ENCODE peak calls at places on chromosomes 12 and 14, in seven cellular contexts. P, S, L, B, Q, K and R are unnamed samples. For H3K27me3, the result is how much of the 10 kb centered on the place peaks cover.

GRCh38 chr12:121814429-121815119 is 10.8 kb downstream of the SETD1B start:
- DNase-seq in P (no peak), S (no peak), L (no peak), B (no peak), Q (no peak), K (no peak), R (no peak)

GRCh38 chr12:46523863-46524770 is 151.5 kb upstream of the SLC38A2 start:
- DNase-seq in P (peak), S (peak), L (peak), B (peak), Q (peak), K (no peak), R (no peak)

GRCh38 chr14:74618078-74618952 is 6.3 kb upstream of the LTBP2 start:
- DNase-seq in P (peak), S (no peak), L (peak), B (peak), Q (peak), K (peak), R (no peak)

GRCh38 chr14:32075636-32076277 is 1.3 kb upstream of the ARHGAP5 start:
- DNase-seq in P (peak), S (peak), L (no peak), B (no peak), Q (peak), K (no peak), R (peak)

GRCh38 chr14:54197369-54197768 is 199.4 kb upstream of the CDKN3 start:
- DNase-seq in P (no peak), S (no peak), L (no peak), B (no peak), Q (no peak), K (no peak), R (no peak)

GRCh38 chr14:100221419-100222218 is 17.3 kb upstream of the YY1 start:
- DNase-seq in P (peak), S (peak), L (no peak), B (peak), Q (peak), K (peak), R (peak)

GRCh38 chr12:110670161-110670701 is 18.7 kb downstream of the HVCN1 start:
- DNase-seq in P (no peak), S (no peak), L (no peak), B (no peak), Q (no peak), K (no peak), R (no peak)

GRCh38 chr12:31363416-31363809 is 37.5 kb upstream of the SINHCAF start:
- DNase-seq in P (no peak), S (no peak), L (no peak), B (no peak), Q (no peak), K (peak), R (no peak)

GRCh38 chr12:77013091-77013490 is 52.3 kb downstream of the E2F7 start:
- DNase-seq in P (peak), S (no peak), L (no peak), B (no peak), Q (no peak), K (no peak), R (no peak)

GRCh38 chr12:2284321-2284813 is 231.6 kb downstream of the CACNA1C start:
- DNase-seq in P (peak), S (no peak), L (no peak), B (no peak), Q (peak), K (peak), R (no peak)

GRCh38 chr14:26538176-26538575 is 59.7 kb downstream of the NOVA1 start:
- DNase-seq in P (no peak), S (no peak), L (no peak), B (no peak), Q (no peak), K (no peak), R (no peak)

DNA sequence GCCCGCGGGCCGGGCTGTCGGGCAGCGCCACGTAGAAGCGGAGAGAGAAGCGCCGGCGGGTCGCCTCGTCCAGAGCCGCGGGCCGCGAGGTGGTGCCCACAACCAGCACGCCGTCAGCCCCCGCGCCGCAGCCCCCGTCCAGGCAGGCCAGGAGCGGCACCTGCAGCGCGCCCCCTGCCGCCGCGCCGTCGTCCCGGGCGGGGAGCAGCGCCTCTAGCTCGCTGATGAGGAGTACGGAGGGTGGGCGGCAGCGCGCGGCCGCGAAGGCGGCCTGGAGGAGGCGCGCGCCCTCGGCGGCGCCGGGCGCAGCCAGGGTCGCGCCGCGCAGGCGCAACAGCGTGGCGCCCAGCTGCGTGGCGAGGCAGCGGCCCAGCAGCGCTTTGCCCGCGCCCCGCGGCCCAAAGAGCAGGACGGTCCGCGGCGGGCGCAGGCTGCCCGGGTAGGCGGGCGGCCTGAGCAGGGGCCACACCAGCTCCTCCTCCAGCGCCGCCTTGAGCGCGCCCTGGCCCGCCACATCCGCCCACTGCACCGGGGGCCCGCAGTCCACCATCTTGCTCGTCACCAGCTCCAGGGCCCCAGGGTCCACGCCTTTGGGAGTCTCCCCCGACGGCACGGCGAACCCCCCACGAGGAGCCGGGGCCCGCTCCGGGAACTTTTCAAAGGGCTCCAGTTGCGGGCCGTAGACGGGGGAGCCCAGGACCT is 27.6 kb downstream of the FIGNL2 start:
- DNase-seq in P (peak), S (peak), L (no peak), B (peak), Q (peak), K (peak), R (peak)
- H3K27me3 ChIP-seq in P (under half), S (under half), L (half or more), B (under half), Q (under half), K (under half), R (under half)

DNA sequence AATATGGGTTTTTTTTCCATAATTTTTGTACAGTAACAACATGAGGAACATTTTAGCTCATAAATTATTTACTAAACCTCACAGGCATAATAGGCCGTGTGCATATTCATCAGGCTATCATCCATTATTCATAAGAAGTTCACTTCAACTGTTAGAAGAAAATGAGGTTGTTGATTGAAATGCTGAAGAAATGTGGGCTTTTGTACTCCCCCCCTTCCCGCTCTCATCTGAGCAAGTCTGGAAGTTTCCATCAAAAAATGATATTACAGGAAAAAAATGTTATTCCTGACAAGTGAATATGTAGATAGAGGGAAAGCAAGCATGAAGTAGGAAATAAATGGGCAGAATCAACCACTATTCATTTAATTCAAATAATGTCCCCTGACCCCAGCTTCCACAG is 7.9 kb upstream of the POU6F1 start:
- DNase-seq in P (no peak), S (no peak), L (no peak), B (no peak), Q (no peak), K (no peak), R (no peak)
- H3K27me3 ChIP-seq in P (under half), S (under half), L (under half), B (under half), Q (under half), K (under half), R (under half)

DNA sequence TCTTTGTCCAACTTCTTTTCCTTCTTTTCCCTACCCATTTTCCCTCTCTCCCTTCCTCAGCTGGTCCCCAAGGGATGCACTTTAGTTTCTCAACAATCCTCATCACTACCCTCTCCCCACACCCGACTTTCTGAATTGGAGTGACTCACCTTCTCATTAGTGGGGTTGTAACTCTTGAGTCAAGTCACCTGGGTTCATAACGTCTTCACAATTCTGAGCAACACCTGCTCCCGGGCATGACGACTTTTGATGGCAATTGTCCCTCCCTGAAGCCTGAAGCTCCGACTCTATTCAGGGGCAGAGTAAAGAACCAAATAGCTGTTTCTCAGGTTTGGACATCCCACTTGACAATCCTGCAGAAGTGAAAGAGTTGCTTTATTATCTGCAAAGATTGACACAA is 82.7 kb upstream of the OTX2 start:
- DNase-seq in P (no peak), S (no peak), L (no peak), B (no peak), Q (no peak), K (no peak), R (no peak)
- H3K27me3 ChIP-seq in P (under half), S (under half), L (under half), B (under half), Q (half or more), K (under half), R (under half)

DNA sequence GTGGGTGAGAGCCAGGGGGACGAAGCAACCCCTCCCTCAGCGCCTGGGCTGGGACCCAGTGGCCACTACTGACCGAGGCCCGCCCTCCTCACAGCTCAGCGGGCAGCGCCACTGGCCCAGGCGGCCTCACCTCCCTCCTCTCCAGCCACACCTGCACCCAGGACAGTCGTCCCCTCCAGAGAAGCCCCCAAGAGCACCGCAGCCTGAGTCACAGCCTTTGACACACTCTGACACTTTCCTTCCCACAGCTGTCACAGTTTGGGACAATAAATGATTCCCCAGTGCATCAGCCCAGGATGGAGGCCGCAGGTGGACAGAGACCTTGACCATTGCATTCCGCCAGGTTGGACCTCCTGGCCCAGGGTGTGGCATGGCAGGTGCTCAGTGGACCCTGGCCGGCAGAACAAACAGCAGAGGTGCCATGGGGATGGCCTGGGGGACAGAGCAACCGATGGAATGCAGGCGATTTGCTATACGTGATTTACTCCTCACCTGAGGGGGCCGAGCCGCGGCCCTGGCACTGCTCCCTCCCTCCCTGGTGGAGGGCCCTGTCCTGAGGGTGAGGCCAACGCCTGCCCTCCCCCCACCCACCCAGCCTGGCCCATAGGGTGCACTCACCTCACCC is 45.5 kb upstream of the GALNT9 start:
- DNase-seq in P (no peak), S (no peak), L (no peak), B (no peak), Q (no peak), K (no peak), R (no peak)
- H3K27me3 ChIP-seq in P (half or more), S (under half), L (under half), B (under half), Q (half or more), K (under half), R (under half)

DNA sequence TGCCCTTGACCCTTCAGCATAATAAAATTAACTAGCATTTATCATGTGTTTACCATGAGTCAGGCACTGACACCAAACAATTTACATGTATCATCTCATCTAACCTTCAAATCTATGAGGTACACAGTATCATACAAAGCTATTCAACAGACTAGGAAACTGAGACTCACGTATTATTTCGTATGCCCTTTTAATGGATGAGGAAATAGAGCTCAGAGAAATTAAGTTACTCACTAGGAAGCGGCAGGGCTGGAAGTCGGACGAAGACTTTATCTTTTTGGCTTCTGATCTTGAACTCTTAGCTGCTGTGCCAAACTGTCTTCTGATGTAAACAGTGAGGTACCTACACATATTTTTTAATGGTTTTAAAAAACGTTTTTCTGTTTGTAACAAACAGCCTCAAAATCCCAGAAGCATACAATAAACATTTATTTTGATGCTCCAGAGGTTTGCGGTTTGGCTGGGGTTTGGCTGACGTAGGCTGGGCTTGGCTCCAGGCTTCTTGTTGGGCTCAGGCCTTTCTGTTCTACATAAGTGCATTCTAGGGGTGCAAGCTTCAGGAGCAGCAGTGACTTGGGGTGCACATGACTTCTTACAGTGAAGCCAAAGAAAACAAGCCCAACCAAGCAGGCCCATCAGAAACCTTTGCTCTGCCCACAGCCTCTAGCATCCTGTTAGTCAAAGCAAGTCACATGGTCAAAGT is 184.7 kb downstream of the TBX5 start:
- DNase-seq in P (no peak), S (no peak), L (no peak), B (no peak), Q (peak), K (no peak), R (no peak)
- H3K27me3 ChIP-seq in P (under half), S (under half), L (under half), B (under half), Q (under half), K (under half), R (under half)

DNA sequence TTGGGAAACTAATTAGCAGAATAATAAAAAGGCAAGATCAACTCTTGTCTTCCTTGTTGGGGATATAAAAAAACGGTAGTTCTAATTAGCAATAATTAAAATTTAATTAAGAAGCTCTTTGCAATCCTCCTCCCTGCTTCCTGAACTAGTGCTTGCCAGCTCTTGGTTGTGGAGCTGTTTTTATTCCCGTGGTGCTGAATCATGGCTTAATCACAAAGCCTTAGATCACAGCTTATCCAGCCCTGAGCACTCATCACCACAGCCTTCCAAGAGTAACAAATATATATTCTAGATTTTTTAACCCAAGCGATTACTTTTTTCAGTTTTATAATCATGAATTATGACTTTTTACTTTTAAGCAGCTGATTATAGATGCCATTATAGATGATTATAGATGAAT is 63.2 kb upstream of the INSM2 start:
- DNase-seq in P (peak), S (no peak), L (no peak), B (no peak), Q (peak), K (no peak), R (no peak)
- H3K27me3 ChIP-seq in P (under half), S (under half), L (under half), B (under half), Q (under half), K (under half), R (under half)